ENCODE peak calls at places on chromosome 2, in eight cellular contexts. One of them, this sample, is unnamed. For H3K4me1, the result is how much of the 10 kb centered on the place peaks cover.

GRCh38 chr2:119711352-119711751 is 32.4 kb downstream of the TMEM177 start:
- DNase-seq in transverse colon: no peak
- DNase-seq in SK-N-SH: no peak
- DNase-seq in GM23338: no peak
- DNase-seq in HCT116: no peak
- DNase-seq in HepG2: no peak
- DNase-seq in spleen: no peak
- DNase-seq in H1: no peak
- DNase-seq in this sample: no peak

GRCh38 chr2:226079677-226080076 is 680.2 kb downstream of the NYAP2 start:
- DNase-seq in H1: no peak
- DNase-seq in transverse colon: no peak
- DNase-seq in spleen: no peak
- DNase-seq in HCT116: peak
- DNase-seq in HepG2: no peak
- DNase-seq in GM23338: no peak
- DNase-seq in SK-N-SH: no peak
- DNase-seq in this sample: no peak

GRCh38 chr2:219484343-219485200 is 14.1 kb upstream of the GMPPA start:
- DNase-seq in SK-N-SH: no peak
- DNase-seq in HCT116: no peak
- DNase-seq in transverse colon: no peak
- DNase-seq in GM23338: peak
- DNase-seq in HepG2: no peak
- DNase-seq in H1: no peak
- DNase-seq in spleen: no peak
- DNase-seq in this sample: no peak

GRCh38 chr2:223084873-223085272 is 32.9 kb downstream of the KCNE4 start:
- DNase-seq in transverse colon: no peak
- DNase-seq in GM23338: peak
- DNase-seq in SK-N-SH: peak
- DNase-seq in H1: peak
- DNase-seq in HCT116: no peak
- DNase-seq in HepG2: no peak
- DNase-seq in spleen: no peak
- DNase-seq in this sample: no peak

GRCh38 chr2:138787053-138787666 is 7.0 kb upstream of the NXPH2 start:
- DNase-seq in H1: no peak
- DNase-seq in HepG2: peak
- DNase-seq in SK-N-SH: peak
- DNase-seq in GM23338: peak
- DNase-seq in transverse colon: no peak
- DNase-seq in spleen: no peak
- DNase-seq in HCT116: peak
- DNase-seq in this sample: no peak

GRCh38 chr2:235768606-235769005 is 274.8 kb downstream of the AGAP1 start:
- DNase-seq in GM23338: no peak
- DNase-seq in HCT116: no peak
- DNase-seq in HepG2: no peak
- DNase-seq in SK-N-SH: no peak
- DNase-seq in H1: no peak
- DNase-seq in transverse colon: no peak
- DNase-seq in spleen: no peak
- DNase-seq in this sample: no peak

GRCh38 chr2:65252640-65253039 is 25.0 kb downstream of the ACTR2 start:
- DNase-seq in spleen: no peak
- DNase-seq in H1: no peak
- DNase-seq in transverse colon: no peak
- DNase-seq in SK-N-SH: no peak
- DNase-seq in GM23338: no peak
- DNase-seq in HepG2: no peak
- DNase-seq in HCT116: no peak
- DNase-seq in this sample: no peak

GRCh38 chr2:8653485-8653884 is 28.4 kb upstream of the ID2 start:
- DNase-seq in SK-N-SH: no peak
- DNase-seq in HCT116: no peak
- DNase-seq in HepG2: peak
- DNase-seq in H1: no peak
- DNase-seq in transverse colon: no peak
- DNase-seq in spleen: peak
- DNase-seq in GM23338: no peak
- DNase-seq in this sample: no peak

GRCh38 chr2:12714391-12715221 is 2.1 kb upstream of the TRIB2 start:
- DNase-seq in SK-N-SH: no peak
- DNase-seq in HepG2: no peak
- DNase-seq in GM23338: peak
- DNase-seq in H1: no peak
- DNase-seq in transverse colon: no peak
- DNase-seq in spleen: no peak
- DNase-seq in HCT116: no peak
- DNase-seq in this sample: no peak

GRCh38 chr2:6972067-6972710 is 55.0 kb downstream of the RNF144A start:
- DNase-seq in spleen: no peak
- DNase-seq in H1: no peak
- DNase-seq in HCT116: no peak
- DNase-seq in HepG2: no peak
- DNase-seq in SK-N-SH: no peak
- DNase-seq in transverse colon: no peak
- DNase-seq in GM23338: no peak
- DNase-seq in this sample: no peak

GRCh38 chr2:47178359-47178758 is 23.3 kb upstream of the STPG4 start:
- DNase-seq in GM23338: peak
- DNase-seq in spleen: no peak
- DNase-seq in H1: no peak
- DNase-seq in transverse colon: no peak
- DNase-seq in SK-N-SH: no peak
- DNase-seq in HCT116: no peak
- DNase-seq in HepG2: no peak
- DNase-seq in this sample: no peak

GRCh38 chr2:47180531-47180930 is 25.4 kb upstream of the STPG4 start:
- DNase-seq in H1: no peak
- DNase-seq in HepG2: no peak
- DNase-seq in transverse colon: no peak
- DNase-seq in GM23338: no peak
- DNase-seq in spleen: no peak
- DNase-seq in HCT116: no peak
- DNase-seq in SK-N-SH: no peak
- DNase-seq in this sample: no peak

GRCh38 chr2:47181176-47181575 is 26.1 kb upstream of the STPG4 start:
- DNase-seq in HepG2: no peak
- DNase-seq in SK-N-SH: no peak
- DNase-seq in GM23338: no peak
- DNase-seq in H1: no peak
- DNase-seq in spleen: no peak
- DNase-seq in HCT116: no peak
- DNase-seq in transverse colon: no peak
- DNase-seq in this sample: no peak

GRCh38 chr2:47177042-47177565 is 22.0 kb upstream of the STPG4 start:
- DNase-seq in spleen: no peak
- DNase-seq in HCT116: no peak
- DNase-seq in HepG2: no peak
- DNase-seq in transverse colon: no peak
- DNase-seq in SK-N-SH: no peak
- DNase-seq in H1: no peak
- DNase-seq in GM23338: no peak
- DNase-seq in this sample: no peak

DNA sequence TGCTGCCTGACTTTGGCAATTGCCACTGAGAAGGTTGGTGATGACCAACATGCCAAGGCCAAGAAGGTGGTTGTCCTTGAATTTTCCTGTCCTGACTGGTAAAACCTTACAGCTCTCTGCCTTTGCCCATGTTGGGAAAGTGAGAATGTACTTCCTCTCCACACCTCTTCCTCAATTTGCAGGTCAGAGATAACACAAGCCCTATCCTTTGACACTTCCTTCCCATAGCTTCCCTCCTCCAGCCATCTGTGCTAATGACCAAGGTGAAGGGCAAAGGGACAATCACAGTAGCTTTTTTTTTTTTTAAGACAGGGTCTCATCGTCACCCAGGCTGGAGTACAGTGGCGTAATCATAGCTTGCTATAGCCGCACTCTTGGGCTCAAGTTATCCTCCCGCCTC is 24.2 kb upstream of the STPG4 start:
- DNase-seq in spleen: no peak
- DNase-seq in HCT116: no peak
- DNase-seq in transverse colon: no peak
- DNase-seq in H1: no peak
- DNase-seq in GM23338: no peak
- DNase-seq in HepG2: no peak
- DNase-seq in SK-N-SH: no peak
- DNase-seq in this sample: no peak
- H3K27ac ChIP-seq in spleen: peak
- H3K27ac ChIP-seq in HCT116: no peak
- H3K27ac ChIP-seq in transverse colon: no peak
- H3K27ac ChIP-seq in H1: no peak
- H3K27ac ChIP-seq in GM23338: no peak
- H3K27ac ChIP-seq in HepG2: no peak
- H3K27ac ChIP-seq in SK-N-SH: no peak
- H3K27ac ChIP-seq in this sample: no peak

DNA sequence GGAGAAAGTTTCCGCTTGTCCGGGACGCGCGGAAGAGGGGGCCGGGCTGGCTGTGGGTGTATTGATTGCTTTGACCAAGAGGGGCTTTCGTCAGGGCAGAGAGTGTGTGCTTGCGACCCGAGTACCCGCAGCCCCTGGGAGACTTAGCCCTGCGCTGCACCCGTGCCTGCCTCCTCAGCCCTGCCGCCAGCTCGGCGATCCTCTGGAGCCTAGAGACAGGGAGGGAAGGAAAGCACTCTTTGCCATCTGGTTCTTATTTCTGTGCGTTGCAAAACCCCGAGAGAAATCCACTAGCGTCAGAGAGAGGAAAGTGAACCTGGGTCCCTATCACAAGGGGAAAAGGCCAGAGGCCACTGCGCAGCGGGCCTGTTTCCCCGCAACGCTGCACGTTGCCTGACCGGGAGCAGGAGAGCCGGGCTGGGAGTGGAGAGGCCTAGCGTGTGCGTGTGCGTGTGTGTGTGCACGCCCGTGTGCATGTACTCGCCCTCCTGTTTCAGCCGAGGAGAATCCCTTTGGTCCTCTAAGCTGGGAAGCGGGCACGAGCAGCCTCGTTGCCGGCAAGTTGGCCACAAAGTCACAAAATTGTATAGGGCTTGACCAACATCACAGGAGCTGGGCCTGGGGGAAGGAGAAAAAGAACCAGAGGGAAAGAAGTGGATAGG is 1.7 kb downstream of the SIX3 start:
- DNase-seq in GM23338: no peak
- DNase-seq in HCT116: no peak
- DNase-seq in H1: no peak
- DNase-seq in SK-N-SH: peak
- DNase-seq in spleen: no peak
- DNase-seq in transverse colon: no peak
- DNase-seq in HepG2: no peak
- DNase-seq in this sample: no peak
- TF ChIP-seq POLR2AphosphoS5 in GM23338: no peak
- TF ChIP-seq POLR2AphosphoS5 in HCT116: no peak
- TF ChIP-seq POLR2AphosphoS5 in H1: no peak
- TF ChIP-seq POLR2AphosphoS5 in SK-N-SH: no peak
- TF ChIP-seq POLR2AphosphoS5 in spleen: no peak
- TF ChIP-seq POLR2AphosphoS5 in transverse colon: no peak
- TF ChIP-seq POLR2AphosphoS5 in HepG2: no peak
- TF ChIP-seq POLR2AphosphoS5 in this sample: no peak

GRCh38 chr2:191301971-191302370 is 56.8 kb downstream of the MYO1B start:
- DNase-seq in H1: no peak
- DNase-seq in HCT116: no peak
- DNase-seq in transverse colon: no peak
- DNase-seq in SK-N-SH: no peak
- DNase-seq in GM23338: no peak
- DNase-seq in HepG2: no peak
- DNase-seq in spleen: no peak
- DNase-seq in this sample: no peak

GRCh38 chr2:191303349-191304005 is 58.3 kb downstream of the MYO1B start:
- DNase-seq in SK-N-SH: no peak
- DNase-seq in HepG2: peak
- DNase-seq in transverse colon: no peak
- DNase-seq in H1: no peak
- DNase-seq in GM23338: no peak
- DNase-seq in HCT116: no peak
- DNase-seq in spleen: no peak
- DNase-seq in this sample: no peak

GRCh38 chr2:191304939-191305875 is 60.0 kb downstream of the MYO1B start:
- DNase-seq in transverse colon: peak
- DNase-seq in H1: no peak
- DNase-seq in HCT116: no peak
- DNase-seq in HepG2: no peak
- DNase-seq in GM23338: no peak
- DNase-seq in SK-N-SH: no peak
- DNase-seq in spleen: no peak
- DNase-seq in this sample: peak

GRCh38 chr2:191299866-191300265 is 54.7 kb downstream of the MYO1B start:
- DNase-seq in spleen: no peak
- DNase-seq in transverse colon: no peak
- DNase-seq in SK-N-SH: no peak
- DNase-seq in H1: no peak
- DNase-seq in GM23338: no peak
- DNase-seq in HepG2: no peak
- DNase-seq in HCT116: no peak
- DNase-seq in this sample: no peak

GRCh38 chr2:191302459-191303155 is 57.4 kb downstream of the MYO1B start:
- DNase-seq in SK-N-SH: peak
- DNase-seq in transverse colon: no peak
- DNase-seq in H1: no peak
- DNase-seq in HepG2: peak
- DNase-seq in spleen: no peak
- DNase-seq in GM23338: peak
- DNase-seq in HCT116: peak
- DNase-seq in this sample: no peak
- H3K4me1 ChIP-seq in SK-N-SH: under half
- H3K4me1 ChIP-seq in transverse colon: under half
- H3K4me1 ChIP-seq in H1: under half
- H3K4me1 ChIP-seq in HepG2: under half
- H3K4me1 ChIP-seq in spleen: under half
- H3K4me1 ChIP-seq in GM23338: under half
- H3K4me1 ChIP-seq in HCT116: under half
- H3K4me1 ChIP-seq in this sample: under half

DNA sequence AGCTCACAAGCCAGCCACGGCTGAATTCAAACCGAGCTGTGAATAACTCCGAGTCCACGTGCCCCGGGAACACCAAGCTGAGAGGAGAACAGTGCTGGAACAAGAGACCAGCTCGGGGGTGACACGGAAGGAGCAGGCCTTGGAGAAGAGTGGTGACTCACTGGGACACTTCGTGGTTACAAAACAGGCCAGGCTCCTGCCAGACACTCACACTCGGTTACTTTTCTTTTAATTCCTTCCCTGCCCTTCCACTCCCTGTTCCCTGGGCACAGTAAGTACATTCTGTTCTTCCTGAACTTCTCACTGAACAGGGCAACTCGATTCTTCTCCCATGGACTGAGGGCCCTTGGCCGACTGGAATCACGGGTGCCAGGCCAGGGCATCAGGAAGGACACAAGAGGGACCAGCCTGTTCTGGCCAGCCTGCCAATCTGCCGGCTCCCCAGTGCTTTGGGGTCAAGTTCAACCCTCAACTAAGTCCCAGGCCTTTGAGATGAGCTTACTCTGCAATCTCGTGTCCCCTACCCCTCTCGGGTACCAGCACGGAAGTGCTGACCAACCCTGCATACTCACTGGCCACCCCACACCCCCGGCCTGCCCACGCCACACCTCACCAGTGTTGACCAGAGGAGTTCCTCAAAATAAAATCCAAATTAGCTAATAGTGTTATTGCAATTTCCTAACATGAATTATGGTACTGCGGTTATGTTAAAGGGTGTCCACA is 87.5 kb downstream of the TFCP2L1 start:
- DNase-seq in spleen: peak
- DNase-seq in GM23338: no peak
- DNase-seq in H1: no peak
- DNase-seq in transverse colon: peak
- DNase-seq in HepG2: no peak
- DNase-seq in HCT116: no peak
- DNase-seq in SK-N-SH: no peak
- DNase-seq in this sample: peak
- H3K27ac ChIP-seq in spleen: peak
- H3K27ac ChIP-seq in GM23338: no peak
- H3K27ac ChIP-seq in H1: no peak
- H3K27ac ChIP-seq in transverse colon: peak
- H3K27ac ChIP-seq in HepG2: no peak
- H3K27ac ChIP-seq in HCT116: no peak
- H3K27ac ChIP-seq in SK-N-SH: no peak
- H3K27ac ChIP-seq in this sample: peak

This sample was measured in breast epithelium.